ENCODE peak calls at places on chromosomes 12 and 14, in six cellular contexts. F is ELR, I is fibroblast of mammary gland, C is G401, R is RKO, S is globus pallidus. W is an unnamed sample.

GRCh38 chr12:117832459-117833457 is 136.0 kb downstream of the KSR2 start:
- DNase-seq in S (no peak), I (peak; percentile 8), R (no peak), F (peak; percentile 80), C (no peak), W (peak; percentile 85)

GRCh38 chr12:131063960-131064359 is 110.3 kb downstream of the ADGRD1 start:
- DNase-seq in S (no peak), F (no peak), R (no peak), C (no peak), I (no peak), W (no peak)

GRCh38 chr12:53219956-53220856 is 11.8 kb downstream of the RARG start:
- DNase-seq in C (peak; percentile 90), F (peak; percentile 86), S (no peak), I (peak; percentile 80), R (peak; percentile 91), W (peak; percentile 27)

GRCh38 chr12:23611320-23611719 is 338.1 kb downstream of the SOX5 start:
- DNase-seq in S (no peak), I (peak; percentile 47), F (no peak), R (no peak), C (no peak), W (peak; percentile 10)

GRCh38 chr14:92496458-92496857 is 17.1 kb upstream of the RIN3 start:
- DNase-seq in R (no peak), F (no peak), S (no peak), C (peak; percentile 55), I (no peak), W (no peak)

GRCh38 chr14:24843999-24844398 is 205.9 kb downstream of the STXBP6 start:
- DNase-seq in C (no peak), I (no peak), R (no peak), S (no peak), F (no peak), W (no peak)

GRCh38 chr12:24133385-24133784 is 183.9 kb upstream of the SOX5 start:
- DNase-seq in S (no peak), C (no peak), F (no peak), R (no peak), I (no peak), W (no peak)

GRCh38 chr12:42240131-42240750 is 2.2 kb upstream of the YAF2 start:
- DNase-seq in S (no peak), R (no peak), F (no peak), I (no peak), C (no peak), W (no peak)

GRCh38 chr14:67137744-67138371 is 51.4 kb upstream of the GARIN2 start:
- DNase-seq in F (peak; percentile 52), C (no peak), S (no peak), I (peak; percentile 26), R (peak; percentile 65), W (peak; percentile 18)

GRCh38 chr12:22304341-22304740 is 30.2 kb downstream of the ST8SIA1 start:
- DNase-seq in R (no peak), C (no peak), I (no peak), S (no peak), F (no peak), W (no peak)

GRCh38 chr14:90402009-90402408 is 5.2 kb downstream of the CALM1 start:
- DNase-seq in R (no peak), F (no peak), C (no peak), S (no peak), I (no peak), W (no peak)

GRCh38 chr14:85527006-85527405 is 2.9 kb upstream of the FLRT2 start:
- DNase-seq in I (peak; percentile 61), F (peak; percentile 76), C (no peak), S (no peak), R (no peak), W (no peak)

GRCh38 chr14:104143071-104143470 is 4.7 kb downstream of the KIF26A start:
- DNase-seq in S (no peak), C (no peak), I (no peak), F (no peak), R (no peak), W (no peak)

GRCh38 chr12:52390739-52391617 is 5.5 kb upstream of the KRT84 start:
- DNase-seq in R (no peak), S (peak; percentile 3), I (peak; percentile 38), C (no peak), F (peak; percentile 47), W (peak; percentile 23)

GRCh38 chr12:49358548-49359141 is 8.6 kb upstream of the SPATS2 start:
- DNase-seq in I (peak; percentile 76), C (peak; percentile 79), F (peak; percentile 78), R (peak; percentile 84), S (peak; percentile 51), W (peak; percentile 64)

GRCh38 chr12:66573605-66574004 is 105.3 kb downstream of the GRIP1 start:
- DNase-seq in C (no peak), R (no peak), S (no peak), I (no peak), F (no peak), W (no peak)

GRCh38 chr14:60670994-60671393 is 21.7 kb upstream of the SIX1 start:
- DNase-seq in S (no peak), C (no peak), F (no peak), I (no peak), R (no peak), W (no peak)

GRCh38 chr14:83347874-83348273 is 1814.2 kb upstream of the SEL1L start:
- DNase-seq in S (no peak), F (peak; percentile 2), I (no peak), R (no peak), C (no peak), W (no peak)

GRCh38 chr12:89393551-89394121 is 41.3 kb upstream of the DUSP6 start:
- DNase-seq in I (no peak), C (no peak), F (no peak), R (no peak), S (no peak), W (no peak)

GRCh38 chr12:5648692-5649338 is 216.9 kb downstream of the NTF3 start:
- DNase-seq in S (no peak), R (peak; percentile 38), C (peak; percentile 53), I (peak; percentile 2), F (peak; percentile 49), W (peak; percentile 50)

GRCh38 chr14:26392498-26392897 is 205.3 kb downstream of the NOVA1 start:
- DNase-seq in S (no peak), C (no peak), R (no peak), I (no peak), F (no peak), W (no peak)

GRCh38 chr12:105382771-105383632 is 52.5 kb downstream of the C12orf75 start:
- DNase-seq in I (peak; percentile 78), S (peak; percentile 37), C (peak; percentile 59), F (peak; percentile 85), R (peak; percentile 70), W (peak; percentile 59)

GRCh38 chr14:75175677-75176141 is 703 bp downstream of the TMED10 start:
- DNase-seq in C (no peak), F (no peak), R (no peak), I (no peak), S (no peak), W (no peak)

GRCh38 chr14:101411770-101412169 is 149.5 kb upstream of the DIO3 start:
- DNase-seq in S (no peak), R (no peak), C (no peak), I (no peak), F (no peak), W (no peak)

GRCh38 chr14:71212093-71212492 is 304.8 kb downstream of the PCNX1 start:
- DNase-seq in F (no peak), I (no peak), S (no peak), R (no peak), C (no peak), W (no peak)

GRCh38 chr14:65281991-65282908 is 130.3 kb upstream of the FUT8 start:
- DNase-seq in R (no peak), I (peak; percentile 80), C (peak; percentile 30), S (peak; percentile 98), F (peak; percentile 94), W (peak; percentile 91)

GRCh38 chr12:3542156-3542555 is 51.2 kb downstream of the PRMT8 start:
- DNase-seq in C (no peak), I (no peak), S (no peak), F (no peak), R (no peak), W (no peak)

GRCh38 chr12:28242888-28243633 is 52.8 kb downstream of the CCDC91 start:
- DNase-seq in S (no peak), F (no peak), R (no peak), C (no peak), I (peak; percentile 22), W (no peak)

GRCh38 chr14:20194101-20194500 is 3.4 kb downstream of the OR11G2 start:
- DNase-seq in S (peak; percentile 39), F (no peak), C (no peak), R (no peak), I (no peak), W (no peak)

GRCh38 chr14:56325251-56325839 is 207.1 kb downstream of the PELI2 start:
- DNase-seq in F (no peak), C (no peak), I (peak; percentile 40), S (no peak), R (no peak), W (peak; percentile 55)

GRCh38 chr14:27391331-27391730 is 793.5 kb upstream of the NOVA1 start:
- DNase-seq in R (no peak), F (no peak), I (peak; percentile 47), S (no peak), C (no peak), W (no peak)

GRCh38 chr12:31620311-31620710 is 29.4 kb upstream of the DENND5B start:
- DNase-seq in C (no peak), I (no peak), R (no peak), S (no peak), F (peak; percentile 20), W (peak; percentile 72)

GRCh38 chr14:72544615-72545387 is 349.1 kb downstream of the DPF3 start:
- DNase-seq in I (no peak), S (no peak), R (no peak), C (peak; percentile 87), F (no peak), W (peak; percentile 61)

GRCh38 chr14:105364100-105364708 is 34.1 kb upstream of the TEX22 start:
- DNase-seq in R (no peak), F (peak; percentile 83), S (no peak), I (peak; percentile 73), C (no peak), W (no peak)

GRCh38 chr12:128551266-128552025 is 272.3 kb downstream of the SLC15A4 start:
- DNase-seq in C (peak; percentile 59), I (no peak), F (no peak), R (no peak), S (peak; percentile 20), W (no peak)

GRCh38 chr12:132673288-132674179 is 13.6 kb downstream of the POLE start:
- DNase-seq in R (no peak), C (no peak), S (no peak), I (no peak), F (no peak), W (no peak)

GRCh38 chr14:102434647-102435175 is 72.0 kb downstream of the TECPR2 start:
- DNase-seq in R (no peak), S (no peak), I (no peak), C (no peak), F (no peak), W (no peak)

GRCh38 chr14:55881577-55882241 is 236.5 kb upstream of the PELI2 start:
- DNase-seq in S (no peak), R (no peak), C (no peak), F (no peak), I (peak; percentile 40), W (peak; percentile 44)

GRCh38 chr12:80576641-80577418 is 130.6 kb upstream of the MYF6 start:
- DNase-seq in R (no peak), F (peak; percentile 26), C (no peak), I (peak; percentile 31), S (no peak), W (no peak)

GRCh38 chr12:56271031-56271430 is 4.3 kb downstream of the COQ10A start:
- DNase-seq in S (no peak), I (peak; percentile 48), C (peak; percentile 40), R (peak; percentile 70), F (peak; percentile 61), W (peak; percentile 32)

W was measured in M059J.